ENCODE peak calls at places on chromosome 17, in ten cellular contexts. One of them, this sample, is unnamed.

GRCh38 chr17:4808378-4808767 is 1.4 kb downstream of the PLD2 start:
- DNase-seq in D341Med: no peak
- DNase-seq in stimulated activated CD8-positive, alpha-beta memory T cell treated with anti-CD3 and anti-CD28 coated beads, Interleukin-4, amount 100 ng/mL, for 4 hours: no peak
- DNase-seq in activated CD4-positive, alpha-beta T cell treated with anti-CD3 and anti-CD28 coated beads, Interleukin-2, amount 50 U/mL, for 48 hours: no peak
- DNase-seq in SJSA1: no peak
- DNase-seq in tibial artery: no peak
- DNase-seq in RPMI7951: no peak
- DNase-seq in anterior cingulate cortex: peak
- DNase-seq in HT-29: no peak
- DNase-seq in activated gamma-delta T cell treated with Interleukin-2 at 50 U/mL for 16 hours: no peak
- DNase-seq in this sample: no peak

GRCh38 chr17:2396568-2397246 is 4.2 kb downstream of the MNT start:
- DNase-seq in anterior cingulate cortex: peak
- DNase-seq in D341Med: peak
- DNase-seq in activated CD4-positive, alpha-beta T cell treated with anti-CD3 and anti-CD28 coated beads, Interleukin-2, amount 50 U/mL, for 48 hours: peak
- DNase-seq in stimulated activated CD8-positive, alpha-beta memory T cell treated with anti-CD3 and anti-CD28 coated beads, Interleukin-4, amount 100 ng/mL, for 4 hours: peak
- DNase-seq in HT-29: peak
- DNase-seq in activated gamma-delta T cell treated with Interleukin-2 at 50 U/mL for 16 hours: no peak
- DNase-seq in RPMI7951: peak
- DNase-seq in SJSA1: peak
- DNase-seq in tibial artery: peak
- DNase-seq in this sample: no peak

GRCh38 chr17:44095647-44096496 is 25.3 kb downstream of the G6PC3 start:
- DNase-seq in SJSA1: peak
- DNase-seq in activated CD4-positive, alpha-beta T cell treated with anti-CD3 and anti-CD28 coated beads, Interleukin-2, amount 50 U/mL, for 48 hours: no peak
- DNase-seq in D341Med: peak
- DNase-seq in RPMI7951: peak
- DNase-seq in tibial artery: peak
- DNase-seq in stimulated activated CD8-positive, alpha-beta memory T cell treated with anti-CD3 and anti-CD28 coated beads, Interleukin-4, amount 100 ng/mL, for 4 hours: no peak
- DNase-seq in anterior cingulate cortex: peak
- DNase-seq in HT-29: peak
- DNase-seq in activated gamma-delta T cell treated with Interleukin-2 at 50 U/mL for 16 hours: no peak
- DNase-seq in this sample: no peak

GRCh38 chr17:76714822-76715461 is 4.2 kb upstream of the MXRA7 start:
- DNase-seq in stimulated activated CD8-positive, alpha-beta memory T cell treated with anti-CD3 and anti-CD28 coated beads, Interleukin-4, amount 100 ng/mL, for 4 hours: peak
- DNase-seq in tibial artery: peak
- DNase-seq in anterior cingulate cortex: peak
- DNase-seq in RPMI7951: peak
- DNase-seq in activated gamma-delta T cell treated with Interleukin-2 at 50 U/mL for 16 hours: peak
- DNase-seq in D341Med: no peak
- DNase-seq in SJSA1: peak
- DNase-seq in activated CD4-positive, alpha-beta T cell treated with anti-CD3 and anti-CD28 coated beads, Interleukin-2, amount 50 U/mL, for 48 hours: peak
- DNase-seq in HT-29: peak
- DNase-seq in this sample: peak

GRCh38 chr17:74736423-74737298 is at the start of gene RAB37:
- DNase-seq in tibial artery: no peak
- DNase-seq in SJSA1: no peak
- DNase-seq in anterior cingulate cortex: no peak
- DNase-seq in stimulated activated CD8-positive, alpha-beta memory T cell treated with anti-CD3 and anti-CD28 coated beads, Interleukin-4, amount 100 ng/mL, for 4 hours: no peak
- DNase-seq in RPMI7951: no peak
- DNase-seq in activated CD4-positive, alpha-beta T cell treated with anti-CD3 and anti-CD28 coated beads, Interleukin-2, amount 50 U/mL, for 48 hours: no peak
- DNase-seq in activated gamma-delta T cell treated with Interleukin-2 at 50 U/mL for 16 hours: peak
- DNase-seq in HT-29: peak
- DNase-seq in D341Med: peak
- DNase-seq in this sample: peak

GRCh38 chr17:73371846-73372245 is 60.0 kb upstream of the CDC42EP4 start:
- DNase-seq in D341Med: no peak
- DNase-seq in HT-29: no peak
- DNase-seq in stimulated activated CD8-positive, alpha-beta memory T cell treated with anti-CD3 and anti-CD28 coated beads, Interleukin-4, amount 100 ng/mL, for 4 hours: no peak
- DNase-seq in activated gamma-delta T cell treated with Interleukin-2 at 50 U/mL for 16 hours: no peak
- DNase-seq in activated CD4-positive, alpha-beta T cell treated with anti-CD3 and anti-CD28 coated beads, Interleukin-2, amount 50 U/mL, for 48 hours: no peak
- DNase-seq in SJSA1: no peak
- DNase-seq in anterior cingulate cortex: no peak
- DNase-seq in tibial artery: no peak
- DNase-seq in RPMI7951: no peak
- DNase-seq in this sample: no peak

GRCh38 chr17:42304187-42305030 is 16.1 kb downstream of the STAT5A start:
- DNase-seq in activated CD4-positive, alpha-beta T cell treated with anti-CD3 and anti-CD28 coated beads, Interleukin-2, amount 50 U/mL, for 48 hours: no peak
- DNase-seq in activated gamma-delta T cell treated with Interleukin-2 at 50 U/mL for 16 hours: no peak
- DNase-seq in tibial artery: no peak
- DNase-seq in RPMI7951: no peak
- DNase-seq in D341Med: no peak
- DNase-seq in HT-29: no peak
- DNase-seq in anterior cingulate cortex: no peak
- DNase-seq in SJSA1: no peak
- DNase-seq in stimulated activated CD8-positive, alpha-beta memory T cell treated with anti-CD3 and anti-CD28 coated beads, Interleukin-4, amount 100 ng/mL, for 4 hours: no peak
- DNase-seq in this sample: no peak

GRCh38 chr17:76736349-76737081 is 616 bp downstream of the SRSF2 start:
- DNase-seq in HT-29: peak
- DNase-seq in activated gamma-delta T cell treated with Interleukin-2 at 50 U/mL for 16 hours: peak
- DNase-seq in stimulated activated CD8-positive, alpha-beta memory T cell treated with anti-CD3 and anti-CD28 coated beads, Interleukin-4, amount 100 ng/mL, for 4 hours: peak
- DNase-seq in RPMI7951: peak
- DNase-seq in tibial artery: peak
- DNase-seq in activated CD4-positive, alpha-beta T cell treated with anti-CD3 and anti-CD28 coated beads, Interleukin-2, amount 50 U/mL, for 48 hours: peak
- DNase-seq in anterior cingulate cortex: peak
- DNase-seq in D341Med: peak
- DNase-seq in SJSA1: peak
- DNase-seq in this sample: peak

GRCh38 chr17:4642286-4642685 is 808 bp upstream of the ALOX15 start:
- DNase-seq in anterior cingulate cortex: no peak
- DNase-seq in activated gamma-delta T cell treated with Interleukin-2 at 50 U/mL for 16 hours: no peak
- DNase-seq in RPMI7951: no peak
- DNase-seq in activated CD4-positive, alpha-beta T cell treated with anti-CD3 and anti-CD28 coated beads, Interleukin-2, amount 50 U/mL, for 48 hours: no peak
- DNase-seq in D341Med: no peak
- DNase-seq in HT-29: no peak
- DNase-seq in stimulated activated CD8-positive, alpha-beta memory T cell treated with anti-CD3 and anti-CD28 coated beads, Interleukin-4, amount 100 ng/mL, for 4 hours: no peak
- DNase-seq in tibial artery: no peak
- DNase-seq in SJSA1: no peak
- DNase-seq in this sample: no peak

GRCh38 chr17:32878211-32878610 is 1.3 kb upstream of the MYO1D start:
- DNase-seq in RPMI7951: peak
- DNase-seq in stimulated activated CD8-positive, alpha-beta memory T cell treated with anti-CD3 and anti-CD28 coated beads, Interleukin-4, amount 100 ng/mL, for 4 hours: no peak
- DNase-seq in tibial artery: peak
- DNase-seq in SJSA1: no peak
- DNase-seq in anterior cingulate cortex: no peak
- DNase-seq in activated gamma-delta T cell treated with Interleukin-2 at 50 U/mL for 16 hours: no peak
- DNase-seq in activated CD4-positive, alpha-beta T cell treated with anti-CD3 and anti-CD28 coated beads, Interleukin-2, amount 50 U/mL, for 48 hours: peak
- DNase-seq in D341Med: no peak
- DNase-seq in HT-29: no peak
- DNase-seq in this sample: no peak

GRCh38 chr17:76049239-76049638 is 22.1 kb upstream of the EVPL start:
- DNase-seq in tibial artery: no peak
- DNase-seq in anterior cingulate cortex: no peak
- DNase-seq in RPMI7951: no peak
- DNase-seq in activated CD4-positive, alpha-beta T cell treated with anti-CD3 and anti-CD28 coated beads, Interleukin-2, amount 50 U/mL, for 48 hours: no peak
- DNase-seq in stimulated activated CD8-positive, alpha-beta memory T cell treated with anti-CD3 and anti-CD28 coated beads, Interleukin-4, amount 100 ng/mL, for 4 hours: no peak
- DNase-seq in activated gamma-delta T cell treated with Interleukin-2 at 50 U/mL for 16 hours: no peak
- DNase-seq in SJSA1: no peak
- DNase-seq in D341Med: no peak
- DNase-seq in HT-29: no peak
- DNase-seq in this sample: no peak

GRCh38 chr17:76125922-76126321 is 15.1 kb downstream of the FOXJ1 start:
- DNase-seq in stimulated activated CD8-positive, alpha-beta memory T cell treated with anti-CD3 and anti-CD28 coated beads, Interleukin-4, amount 100 ng/mL, for 4 hours: no peak
- DNase-seq in activated CD4-positive, alpha-beta T cell treated with anti-CD3 and anti-CD28 coated beads, Interleukin-2, amount 50 U/mL, for 48 hours: no peak
- DNase-seq in D341Med: no peak
- DNase-seq in anterior cingulate cortex: no peak
- DNase-seq in tibial artery: no peak
- DNase-seq in SJSA1: no peak
- DNase-seq in HT-29: no peak
- DNase-seq in activated gamma-delta T cell treated with Interleukin-2 at 50 U/mL for 16 hours: no peak
- DNase-seq in RPMI7951: no peak
- DNase-seq in this sample: no peak

GRCh38 chr17:81373536-81374160 is 21.6 kb upstream of the BAHCC1 start:
- DNase-seq in anterior cingulate cortex: no peak
- DNase-seq in stimulated activated CD8-positive, alpha-beta memory T cell treated with anti-CD3 and anti-CD28 coated beads, Interleukin-4, amount 100 ng/mL, for 4 hours: no peak
- DNase-seq in HT-29: no peak
- DNase-seq in D341Med: no peak
- DNase-seq in activated CD4-positive, alpha-beta T cell treated with anti-CD3 and anti-CD28 coated beads, Interleukin-2, amount 50 U/mL, for 48 hours: no peak
- DNase-seq in SJSA1: no peak
- DNase-seq in activated gamma-delta T cell treated with Interleukin-2 at 50 U/mL for 16 hours: no peak
- DNase-seq in RPMI7951: no peak
- DNase-seq in tibial artery: no peak
- DNase-seq in this sample: no peak

GRCh38 chr17:21210411-21211076 is 3.4 kb downstream of the TMEM11 start:
- DNase-seq in tibial artery: no peak
- DNase-seq in anterior cingulate cortex: no peak
- DNase-seq in activated CD4-positive, alpha-beta T cell treated with anti-CD3 and anti-CD28 coated beads, Interleukin-2, amount 50 U/mL, for 48 hours: no peak
- DNase-seq in RPMI7951: no peak
- DNase-seq in SJSA1: no peak
- DNase-seq in HT-29: no peak
- DNase-seq in activated gamma-delta T cell treated with Interleukin-2 at 50 U/mL for 16 hours: no peak
- DNase-seq in D341Med: peak
- DNase-seq in stimulated activated CD8-positive, alpha-beta memory T cell treated with anti-CD3 and anti-CD28 coated beads, Interleukin-4, amount 100 ng/mL, for 4 hours: no peak
- DNase-seq in this sample: no peak

GRCh38 chr17:77875051-77875780 is 83.3 kb upstream of the TNRC6C start:
- DNase-seq in anterior cingulate cortex: no peak
- DNase-seq in activated CD4-positive, alpha-beta T cell treated with anti-CD3 and anti-CD28 coated beads, Interleukin-2, amount 50 U/mL, for 48 hours: no peak
- DNase-seq in RPMI7951: peak
- DNase-seq in SJSA1: no peak
- DNase-seq in stimulated activated CD8-positive, alpha-beta memory T cell treated with anti-CD3 and anti-CD28 coated beads, Interleukin-4, amount 100 ng/mL, for 4 hours: no peak
- DNase-seq in activated gamma-delta T cell treated with Interleukin-2 at 50 U/mL for 16 hours: no peak
- DNase-seq in HT-29: no peak
- DNase-seq in D341Med: no peak
- DNase-seq in tibial artery: no peak
- DNase-seq in this sample: no peak

GRCh38 chr17:65442250-65442649 is 119.2 kb downstream of the AXIN2 start:
- DNase-seq in stimulated activated CD8-positive, alpha-beta memory T cell treated with anti-CD3 and anti-CD28 coated beads, Interleukin-4, amount 100 ng/mL, for 4 hours: no peak
- DNase-seq in anterior cingulate cortex: no peak
- DNase-seq in D341Med: no peak
- DNase-seq in RPMI7951: no peak
- DNase-seq in SJSA1: no peak
- DNase-seq in HT-29: no peak
- DNase-seq in activated CD4-positive, alpha-beta T cell treated with anti-CD3 and anti-CD28 coated beads, Interleukin-2, amount 50 U/mL, for 48 hours: peak
- DNase-seq in activated gamma-delta T cell treated with Interleukin-2 at 50 U/mL for 16 hours: no peak
- DNase-seq in tibial artery: no peak
- DNase-seq in this sample: no peak

GRCh38 chr17:51356084-51356410 is 95.7 kb downstream of the UTP18 start:
- DNase-seq in activated CD4-positive, alpha-beta T cell treated with anti-CD3 and anti-CD28 coated beads, Interleukin-2, amount 50 U/mL, for 48 hours: no peak
- DNase-seq in RPMI7951: peak
- DNase-seq in tibial artery: no peak
- DNase-seq in D341Med: no peak
- DNase-seq in HT-29: no peak
- DNase-seq in anterior cingulate cortex: no peak
- DNase-seq in SJSA1: no peak
- DNase-seq in activated gamma-delta T cell treated with Interleukin-2 at 50 U/mL for 16 hours: no peak
- DNase-seq in stimulated activated CD8-positive, alpha-beta memory T cell treated with anti-CD3 and anti-CD28 coated beads, Interleukin-4, amount 100 ng/mL, for 4 hours: no peak
- DNase-seq in this sample: no peak

GRCh38 chr17:46109603-46110189 is 83.5 kb downstream of the KANSL1 start:
- DNase-seq in anterior cingulate cortex: no peak
- DNase-seq in HT-29: no peak
- DNase-seq in activated CD4-positive, alpha-beta T cell treated with anti-CD3 and anti-CD28 coated beads, Interleukin-2, amount 50 U/mL, for 48 hours: no peak
- DNase-seq in RPMI7951: no peak
- DNase-seq in stimulated activated CD8-positive, alpha-beta memory T cell treated with anti-CD3 and anti-CD28 coated beads, Interleukin-4, amount 100 ng/mL, for 4 hours: no peak
- DNase-seq in tibial artery: no peak
- DNase-seq in D341Med: no peak
- DNase-seq in activated gamma-delta T cell treated with Interleukin-2 at 50 U/mL for 16 hours: no peak
- DNase-seq in SJSA1: no peak
- DNase-seq in this sample: no peak

GRCh38 chr17:57739402-57740224 is 5.5 kb downstream of the CCDC182 start:
- DNase-seq in SJSA1: no peak
- DNase-seq in activated CD4-positive, alpha-beta T cell treated with anti-CD3 and anti-CD28 coated beads, Interleukin-2, amount 50 U/mL, for 48 hours: no peak
- DNase-seq in activated gamma-delta T cell treated with Interleukin-2 at 50 U/mL for 16 hours: no peak
- DNase-seq in HT-29: peak
- DNase-seq in D341Med: peak
- DNase-seq in anterior cingulate cortex: no peak
- DNase-seq in tibial artery: no peak
- DNase-seq in RPMI7951: peak
- DNase-seq in stimulated activated CD8-positive, alpha-beta memory T cell treated with anti-CD3 and anti-CD28 coated beads, Interleukin-4, amount 100 ng/mL, for 4 hours: no peak
- DNase-seq in this sample: no peak

GRCh38 chr17:63332286-63332685 is 113.8 kb downstream of the CYB561 start:
- DNase-seq in anterior cingulate cortex: no peak
- DNase-seq in stimulated activated CD8-positive, alpha-beta memory T cell treated with anti-CD3 and anti-CD28 coated beads, Interleukin-4, amount 100 ng/mL, for 4 hours: no peak
- DNase-seq in tibial artery: no peak
- DNase-seq in activated CD4-positive, alpha-beta T cell treated with anti-CD3 and anti-CD28 coated beads, Interleukin-2, amount 50 U/mL, for 48 hours: no peak
- DNase-seq in RPMI7951: no peak
- DNase-seq in SJSA1: no peak
- DNase-seq in activated gamma-delta T cell treated with Interleukin-2 at 50 U/mL for 16 hours: no peak
- DNase-seq in D341Med: no peak
- DNase-seq in HT-29: no peak
- DNase-seq in this sample: no peak

GRCh38 chr17:28711723-28712036 is at the start of gene PROCA1:
- DNase-seq in activated gamma-delta T cell treated with Interleukin-2 at 50 U/mL for 16 hours: peak
- DNase-seq in D341Med: no peak
- DNase-seq in tibial artery: no peak
- DNase-seq in RPMI7951: no peak
- DNase-seq in SJSA1: no peak
- DNase-seq in HT-29: no peak
- DNase-seq in stimulated activated CD8-positive, alpha-beta memory T cell treated with anti-CD3 and anti-CD28 coated beads, Interleukin-4, amount 100 ng/mL, for 4 hours: no peak
- DNase-seq in anterior cingulate cortex: no peak
- DNase-seq in activated CD4-positive, alpha-beta T cell treated with anti-CD3 and anti-CD28 coated beads, Interleukin-2, amount 50 U/mL, for 48 hours: no peak
- DNase-seq in this sample: no peak

GRCh38 chr17:62824290-62825135 is 16.4 kb upstream of the MARCHF10 start:
- DNase-seq in SJSA1: peak
- DNase-seq in D341Med: no peak
- DNase-seq in RPMI7951: peak
- DNase-seq in anterior cingulate cortex: no peak
- DNase-seq in activated gamma-delta T cell treated with Interleukin-2 at 50 U/mL for 16 hours: no peak
- DNase-seq in HT-29: peak
- DNase-seq in tibial artery: no peak
- DNase-seq in stimulated activated CD8-positive, alpha-beta memory T cell treated with anti-CD3 and anti-CD28 coated beads, Interleukin-4, amount 100 ng/mL, for 4 hours: no peak
- DNase-seq in activated CD4-positive, alpha-beta T cell treated with anti-CD3 and anti-CD28 coated beads, Interleukin-2, amount 50 U/mL, for 48 hours: no peak
- DNase-seq in this sample: no peak

GRCh38 chr17:71765437-71765836 is 355.4 kb upstream of the SOX9 start:
- DNase-seq in activated CD4-positive, alpha-beta T cell treated with anti-CD3 and anti-CD28 coated beads, Interleukin-2, amount 50 U/mL, for 48 hours: no peak
- DNase-seq in activated gamma-delta T cell treated with Interleukin-2 at 50 U/mL for 16 hours: no peak
- DNase-seq in anterior cingulate cortex: no peak
- DNase-seq in tibial artery: no peak
- DNase-seq in HT-29: no peak
- DNase-seq in RPMI7951: peak
- DNase-seq in SJSA1: no peak
- DNase-seq in stimulated activated CD8-positive, alpha-beta memory T cell treated with anti-CD3 and anti-CD28 coated beads, Interleukin-4, amount 100 ng/mL, for 4 hours: no peak
- DNase-seq in D341Med: no peak
- DNase-seq in this sample: no peak

GRCh38 chr17:49280061-49280460 is 49.5 kb upstream of the PHOSPHO1 start:
- DNase-seq in D341Med: no peak
- DNase-seq in HT-29: no peak
- DNase-seq in anterior cingulate cortex: no peak
- DNase-seq in tibial artery: no peak
- DNase-seq in activated gamma-delta T cell treated with Interleukin-2 at 50 U/mL for 16 hours: no peak
- DNase-seq in activated CD4-positive, alpha-beta T cell treated with anti-CD3 and anti-CD28 coated beads, Interleukin-2, amount 50 U/mL, for 48 hours: no peak
- DNase-seq in RPMI7951: no peak
- DNase-seq in SJSA1: no peak
- DNase-seq in stimulated activated CD8-positive, alpha-beta memory T cell treated with anti-CD3 and anti-CD28 coated beads, Interleukin-4, amount 100 ng/mL, for 4 hours: no peak
- DNase-seq in this sample: no peak

GRCh38 chr17:72588961-72589360 is 468.1 kb downstream of the SOX9 start:
- DNase-seq in D341Med: no peak
- DNase-seq in tibial artery: no peak
- DNase-seq in anterior cingulate cortex: no peak
- DNase-seq in activated gamma-delta T cell treated with Interleukin-2 at 50 U/mL for 16 hours: no peak
- DNase-seq in HT-29: peak
- DNase-seq in activated CD4-positive, alpha-beta T cell treated with anti-CD3 and anti-CD28 coated beads, Interleukin-2, amount 50 U/mL, for 48 hours: peak
- DNase-seq in SJSA1: no peak
- DNase-seq in stimulated activated CD8-positive, alpha-beta memory T cell treated with anti-CD3 and anti-CD28 coated beads, Interleukin-4, amount 100 ng/mL, for 4 hours: no peak
- DNase-seq in RPMI7951: peak
- DNase-seq in this sample: no peak

GRCh38 chr17:78999056-78999768 is 10.4 kb downstream of the CANT1 start:
- DNase-seq in activated CD4-positive, alpha-beta T cell treated with anti-CD3 and anti-CD28 coated beads, Interleukin-2, amount 50 U/mL, for 48 hours: no peak
- DNase-seq in tibial artery: no peak
- DNase-seq in activated gamma-delta T cell treated with Interleukin-2 at 50 U/mL for 16 hours: no peak
- DNase-seq in RPMI7951: no peak
- DNase-seq in stimulated activated CD8-positive, alpha-beta memory T cell treated with anti-CD3 and anti-CD28 coated beads, Interleukin-4, amount 100 ng/mL, for 4 hours: no peak
- DNase-seq in HT-29: peak
- DNase-seq in D341Med: peak
- DNase-seq in SJSA1: no peak
- DNase-seq in anterior cingulate cortex: no peak
- DNase-seq in this sample: no peak

GRCh38 chr17:80086616-80087015 is 14.8 kb upstream of the GAA start:
- DNase-seq in SJSA1: no peak
- DNase-seq in RPMI7951: no peak
- DNase-seq in D341Med: no peak
- DNase-seq in activated CD4-positive, alpha-beta T cell treated with anti-CD3 and anti-CD28 coated beads, Interleukin-2, amount 50 U/mL, for 48 hours: no peak
- DNase-seq in tibial artery: no peak
- DNase-seq in activated gamma-delta T cell treated with Interleukin-2 at 50 U/mL for 16 hours: no peak
- DNase-seq in HT-29: no peak
- DNase-seq in anterior cingulate cortex: no peak
- DNase-seq in stimulated activated CD8-positive, alpha-beta memory T cell treated with anti-CD3 and anti-CD28 coated beads, Interleukin-4, amount 100 ng/mL, for 4 hours: no peak
- DNase-seq in this sample: no peak

GRCh38 chr17:50173335-50173941 is 7.6 kb downstream of the SGCA start:
- DNase-seq in D341Med: no peak
- DNase-seq in RPMI7951: peak
- DNase-seq in activated CD4-positive, alpha-beta T cell treated with anti-CD3 and anti-CD28 coated beads, Interleukin-2, amount 50 U/mL, for 48 hours: no peak
- DNase-seq in tibial artery: peak
- DNase-seq in anterior cingulate cortex: no peak
- DNase-seq in SJSA1: peak
- DNase-seq in stimulated activated CD8-positive, alpha-beta memory T cell treated with anti-CD3 and anti-CD28 coated beads, Interleukin-4, amount 100 ng/mL, for 4 hours: no peak
- DNase-seq in HT-29: no peak
- DNase-seq in activated gamma-delta T cell treated with Interleukin-2 at 50 U/mL for 16 hours: no peak
- DNase-seq in this sample: no peak